ENCODE peak calls at places on chromosomes 6 and 20, in six cellular contexts. One of them, this sample, is unnamed.

GRCh38 chr6:137870286-137870685 is 3.2 kb downstream of the TNFAIP3 start:
- DNase-seq in A172: no peak
- DNase-seq in epithelial cell of esophagus: peak
- DNase-seq in activated T-helper 9 cell treated with anti-CD3 and anti-CD28 coated beads, Interleukin-2, amount 50 U/mL, for 16 hours: no peak
- DNase-seq in neural crest cell: no peak
- DNase-seq in adrenal gland: no peak
- DNase-seq in this sample: no peak

GRCh38 chr6:99490608-99491007 is 24.6 kb downstream of the USP45 start:
- DNase-seq in epithelial cell of esophagus: peak
- DNase-seq in A172: no peak
- DNase-seq in adrenal gland: no peak
- DNase-seq in neural crest cell: no peak
- DNase-seq in activated T-helper 9 cell treated with anti-CD3 and anti-CD28 coated beads, Interleukin-2, amount 50 U/mL, for 16 hours: no peak
- DNase-seq in this sample: no peak

GRCh38 chr6:47076422-47077344 is 34.6 kb upstream of the ADGRF1 start:
- DNase-seq in neural crest cell: no peak
- DNase-seq in A172: no peak
- DNase-seq in epithelial cell of esophagus: no peak
- DNase-seq in activated T-helper 9 cell treated with anti-CD3 and anti-CD28 coated beads, Interleukin-2, amount 50 U/mL, for 16 hours: no peak
- DNase-seq in adrenal gland: peak
- DNase-seq in this sample: no peak

GRCh38 chr20:50257860-50258259 is 67.2 kb downstream of the CEBPB start:
- DNase-seq in epithelial cell of esophagus: no peak
- DNase-seq in neural crest cell: no peak
- DNase-seq in A172: no peak
- DNase-seq in adrenal gland: no peak
- DNase-seq in activated T-helper 9 cell treated with anti-CD3 and anti-CD28 coated beads, Interleukin-2, amount 50 U/mL, for 16 hours: no peak
- DNase-seq in this sample: no peak

GRCh38 chr6:108684809-108685329 is 124.2 kb downstream of the FOXO3 start:
- DNase-seq in adrenal gland: peak
- DNase-seq in epithelial cell of esophagus: no peak
- DNase-seq in neural crest cell: no peak
- DNase-seq in activated T-helper 9 cell treated with anti-CD3 and anti-CD28 coated beads, Interleukin-2, amount 50 U/mL, for 16 hours: no peak
- DNase-seq in A172: peak
- DNase-seq in this sample: no peak

GRCh38 chr6:161354241-161354840 is 80.5 kb upstream of the AGPAT4 start:
- DNase-seq in activated T-helper 9 cell treated with anti-CD3 and anti-CD28 coated beads, Interleukin-2, amount 50 U/mL, for 16 hours: no peak
- DNase-seq in adrenal gland: no peak
- DNase-seq in neural crest cell: no peak
- DNase-seq in A172: no peak
- DNase-seq in epithelial cell of esophagus: no peak
- DNase-seq in this sample: no peak

GRCh38 chr20:49482621-49483017 is at the start of gene KCNB1:
- DNase-seq in activated T-helper 9 cell treated with anti-CD3 and anti-CD28 coated beads, Interleukin-2, amount 50 U/mL, for 16 hours: peak
- DNase-seq in neural crest cell: peak
- DNase-seq in adrenal gland: peak
- DNase-seq in A172: peak
- DNase-seq in epithelial cell of esophagus: peak
- DNase-seq in this sample: peak

GRCh38 chr6:474454-475185 is 83.1 kb downstream of the IRF4 start:
- DNase-seq in adrenal gland: no peak
- DNase-seq in epithelial cell of esophagus: peak
- DNase-seq in neural crest cell: peak
- DNase-seq in activated T-helper 9 cell treated with anti-CD3 and anti-CD28 coated beads, Interleukin-2, amount 50 U/mL, for 16 hours: peak
- DNase-seq in A172: peak
- DNase-seq in this sample: peak

GRCh38 chr20:48186915-48187314 is 401.6 kb upstream of the SULF2 start:
- DNase-seq in A172: no peak
- DNase-seq in epithelial cell of esophagus: peak
- DNase-seq in adrenal gland: no peak
- DNase-seq in activated T-helper 9 cell treated with anti-CD3 and anti-CD28 coated beads, Interleukin-2, amount 50 U/mL, for 16 hours: no peak
- DNase-seq in neural crest cell: no peak
- DNase-seq in this sample: no peak

GRCh38 chr20:10667077-10667401 is 6.8 kb downstream of the JAG1 start:
- DNase-seq in A172: no peak
- DNase-seq in adrenal gland: no peak
- DNase-seq in neural crest cell: no peak
- DNase-seq in activated T-helper 9 cell treated with anti-CD3 and anti-CD28 coated beads, Interleukin-2, amount 50 U/mL, for 16 hours: no peak
- DNase-seq in epithelial cell of esophagus: peak
- DNase-seq in this sample: no peak

GRCh38 chr6:150770631-150771030 is 94.9 kb upstream of the MTHFD1L start:
- DNase-seq in neural crest cell: no peak
- DNase-seq in A172: no peak
- DNase-seq in adrenal gland: no peak
- DNase-seq in epithelial cell of esophagus: no peak
- DNase-seq in activated T-helper 9 cell treated with anti-CD3 and anti-CD28 coated beads, Interleukin-2, amount 50 U/mL, for 16 hours: no peak
- DNase-seq in this sample: no peak

GRCh38 chr6:129603731-129604130 is 106.2 kb downstream of the ARHGAP18 start:
- DNase-seq in A172: no peak
- DNase-seq in activated T-helper 9 cell treated with anti-CD3 and anti-CD28 coated beads, Interleukin-2, amount 50 U/mL, for 16 hours: no peak
- DNase-seq in neural crest cell: no peak
- DNase-seq in epithelial cell of esophagus: no peak
- DNase-seq in adrenal gland: no peak
- DNase-seq in this sample: no peak